ENCODE peak calls at places on chromosome X, in five cellular contexts. N is gastrocnemius medialis, A is fibroblast of mammary gland, X is neural progenitor cell, C is cardiac fibroblast. R is an unnamed sample.

GRCh38 chrX:50971390-50971789 is 60.9 kb downstream of the BMP15 start:
- DNase-seq in N (no peak), C (peak; percentile 0), X (no peak), A (peak; percentile 50), R (no peak)

GRCh38 chrX:43860646-43861370 is 21.4 kb downstream of the MAOB start:
- DNase-seq in A (peak; percentile 24), C (peak; percentile 77), N (no peak), X (no peak), R (no peak)

GRCh38 chrX:26915064-26915463 is 548.1 kb downstream of the PPP4R3C start:
- DNase-seq in C (no peak), A (peak; percentile 10), N (no peak), X (no peak), R (no peak)

GRCh38 chrX:126847143-126847542 is 27.6 kb downstream of the PRR32 start:
- DNase-seq in C (no peak), A (no peak), X (no peak), N (no peak), R (no peak)

GRCh38 chrX:112857478-112857878 is 16.8 kb upstream of the AMOT start:
- DNase-seq in N (no peak), A (no peak), X (no peak), C (no peak), R (no peak)

GRCh38 chrX:77160301-77160700 is 286.9 kb upstream of the FGF16 start:
- DNase-seq in X (peak; percentile 29), N (no peak), C (no peak), A (no peak), R (no peak)

GRCh38 chrX:101263766-101264165 is 27.4 kb downstream of the TAF7L start:
- DNase-seq in X (no peak), C (peak; percentile 21), N (no peak), A (no peak), R (no peak)

GRCh38 chrX:111244238-111244750 is 26.0 kb downstream of the CAPN6 start:
- DNase-seq in A (peak; percentile 26), X (peak; percentile 60), N (no peak), C (peak; percentile 0), R (no peak)

GRCh38 chrX:9340619-9341304 is 124.1 kb upstream of the TBL1X start:
- DNase-seq in N (peak; percentile 43), A (peak; percentile 42), X (peak; percentile 27), C (peak; percentile 75), R (no peak)

GRCh38 chrX:49001521-49002090 is 458 bp downstream of the GRIPAP1 start:
- DNase-seq in C (peak; percentile 46), A (peak; percentile 58), X (peak; percentile 62), N (peak; percentile 14), R (no peak)

GRCh38 chrX:121886557-121886956 is 839.1 kb downstream of the GLUD2 start:
- DNase-seq in C (no peak), X (no peak), A (no peak), N (no peak), R (no peak)

GRCh38 chrX:42715689-42716022 is 62.3 kb downstream of the PPP1R2C start:
- DNase-seq in N (no peak), A (no peak), C (no peak), X (no peak), R (no peak)

GRCh38 chrX:130097507-130098201 is 12.6 kb downstream of the ELF4 start:
- DNase-seq in A (no peak), C (no peak), X (no peak), N (no peak), R (no peak)

GRCh38 chrX:25427873-25428555 is 412.2 kb upstream of the ARX start:
- DNase-seq in C (no peak), N (no peak), X (peak; percentile 36), A (no peak), R (no peak)

GRCh38 chrX:11757729-11758399 is at the start of gene MSL3:
- DNase-seq in N (peak; percentile 66), A (peak; percentile 63), X (peak; percentile 81), C (peak; percentile 73), R (no peak)

GRCh38 chrX:11758400-11759171 is 549 bp downstream of the MSL3 start:
- DNase-seq in C (peak; percentile 88), N (peak; percentile 78), X (peak; percentile 93), A (peak; percentile 73), R (peak; percentile 20)

GRCh38 chrX:11759172-11759460 is 1.1 kb downstream of the MSL3 start:
- DNase-seq in X (no peak), N (no peak), A (no peak), C (no peak), R (no peak)

GRCh38 chrX:11760958-11761357 is 2.9 kb downstream of the MSL3 start:
- DNase-seq in C (no peak), A (no peak), X (no peak), N (no peak), R (no peak)

GRCh38 chrX:11759461-11760311 is 1.6 kb downstream of the MSL3 start:
- DNase-seq in A (peak; percentile 92), X (peak; percentile 90), C (peak; percentile 95), N (peak; percentile 88), R (peak; percentile 75)
- H3K4me3 ChIP-seq in A (peak overlapping the region; percentile 77), X (peak overlapping the region; percentile 74), C (peak overlapping the region; percentile 79), N (peak overlapping the region; percentile 71), R (peak overlapping the region; percentile 83)

GRCh38 chrX:30794497-30794896 is 94.6 kb downstream of the TAB3 start:
- DNase-seq in X (no peak), N (no peak), C (no peak), A (no peak), R (no peak)

GRCh38 chrX:30793767-30794103 is 95.3 kb downstream of the TAB3 start:
- DNase-seq in C (no peak), A (no peak), X (no peak), N (no peak), R (no peak)

GRCh38 chrX:30791296-30792278 is 97.5 kb downstream of the TAB3 start:
- DNase-seq in N (no peak), C (no peak), X (no peak), A (no peak), R (no peak)

GRCh38 chrX:30795981-30796958 is 92.8 kb downstream of the TAB3 start:
- DNase-seq in C (no peak), N (no peak), X (no peak), A (no peak), R (no peak)

GRCh38 chrX:30793075-30793766 is 95.8 kb downstream of the TAB3 start:
- DNase-seq in C (no peak), N (no peak), A (no peak), X (no peak), R (no peak)
- TF ChIP-seq CTCF in C (no peak), N (no peak), A (no peak), X (no peak), R (no peak)

GRCh38 chrX:66961665-66962064 is 322.8 kb upstream of the EDA2R start:
- DNase-seq in C (no peak), X (no peak), A (no peak), N (no peak), R (no peak)
- H3K4me3 ChIP-seq in C (no peak overlapping the region), X (no peak overlapping the region), A (no peak overlapping the region), N (no peak overlapping the region), R (no peak overlapping the region)

GRCh38 chrX:68685722-68686683 is 38.5 kb downstream of the STARD8 start:
- DNase-seq in C (peak; percentile 82), A (peak; percentile 85), X (peak; percentile 50), N (no peak), R (no peak)
- TF ChIP-seq CTCF in C (peak; percentile 32), A (peak; percentile 12), X (peak; percentile 17), N (no peak), R (peak; percentile 2)

GRCh38 chrX:3271485-3272186 is 74.8 kb downstream of the MXRA5 start:
- DNase-seq in N (no peak), A (peak; percentile 60), X (no peak), C (peak; percentile 84), R (peak; percentile 82)
- H3K4me3 ChIP-seq in N (no peak overlapping the region), A (no peak overlapping the region), X (no peak overlapping the region), C (peak overlapping the region; percentile 14), R (no peak overlapping the region)

GRCh38 chrX:104712515-104712914 is 146.5 kb downstream of the IL1RAPL2 start:
- DNase-seq in C (peak; percentile 0), N (no peak), X (no peak), A (peak; percentile 2), R (no peak)
- TF ChIP-seq CTCF in C (no peak), N (no peak), X (no peak), A (no peak), R (no peak)

R was measured in AG09309.